ENCODE peak calls at places on chromosomes 2 and 18, in ten cellular contexts. O is neural progenitor cell; C is activated gamma-delta T cell treated with anti-CD3 and anti-CD28 coated beads, Interleukin-2, amount 50 U/mL, for 16 hours; Q is posterior cingulate gyrus; A is T-helper 2 cell; E is GF-D8; X is iPS DF 6.9; B is right lobe of liver; P is left cardiac atrium; R is cardiac fibroblast. K is an unnamed sample.

GRCh38 chr2:216362730-216363129 is 9.6 kb downstream of the MARCHF4 start:
- DNase-seq in R (peak), O (no peak), C (no peak), P (no peak), X (no peak), E (no peak), Q (no peak), A (no peak), B (no peak), K (no peak)

GRCh38 chr2:9145752-9146430 is 60.7 kb upstream of the ASAP2 start:
- DNase-seq in A (no peak), E (no peak), Q (no peak), O (peak), X (no peak), C (no peak), B (no peak), P (no peak), R (no peak), K (peak)

GRCh38 chr2:148259674-148260073 is 238.8 kb downstream of the MBD5 start:
- DNase-seq in E (no peak), Q (no peak), B (no peak), R (no peak), C (no peak), O (no peak), P (no peak), X (no peak), A (no peak), K (no peak)

GRCh38 chr2:110770308-110770695 is 37.9 kb downstream of the ACOXL start:
- DNase-seq in C (no peak), X (no peak), A (no peak), Q (no peak), R (no peak), O (peak), E (no peak), P (peak), B (no peak), K (no peak)

GRCh38 chr18:24043403-24043802 is 28.8 kb downstream of the TTC39C start:
- DNase-seq in C (no peak), E (peak), P (no peak), A (no peak), X (no peak), R (no peak), B (no peak), Q (no peak), O (no peak), K (no peak)

GRCh38 chr2:161122772-161123530 is 37.3 kb upstream of the TANK start:
- DNase-seq in X (no peak), Q (no peak), O (no peak), E (no peak), C (no peak), A (no peak), P (peak), B (no peak), R (peak), K (no peak)

GRCh38 chr18:79724299-79725080 is 44.9 kb downstream of the CTDP1 start:
- DNase-seq in E (no peak), B (no peak), A (no peak), O (no peak), C (no peak), R (no peak), X (no peak), Q (no peak), P (no peak), K (no peak)

GRCh38 chr2:162677476-162677875 is 161.1 kb downstream of the KCNH7 start:
- DNase-seq in B (no peak), E (no peak), P (no peak), A (no peak), X (no peak), R (no peak), Q (no peak), O (no peak), C (no peak), K (no peak)

GRCh38 chr18:32308493-32309120 is 118.8 kb downstream of the MEP1B start:
- DNase-seq in E (no peak), P (peak), Q (no peak), B (no peak), A (no peak), C (no peak), O (no peak), X (no peak), R (peak), K (no peak)

GRCh38 chr2:120253021-120253882 is 600 bp downstream of the RALB start:
- DNase-seq in A (peak), B (peak), O (peak), Q (peak), X (no peak), P (peak), R (peak), C (peak), E (peak), K (peak)

GRCh38 chr2:191049728-191050639 is 36.0 kb upstream of the STAT1 start:
- DNase-seq in O (peak), X (no peak), A (no peak), R (peak), Q (no peak), P (no peak), E (peak), C (no peak), B (no peak), K (no peak)

GRCh38 chr18:24600076-24600654 is 139.7 kb downstream of the HRH4 start:
- DNase-seq in O (peak), B (no peak), Q (no peak), P (no peak), A (no peak), E (no peak), X (no peak), R (peak), C (no peak), K (no peak)

GRCh38 chr2:234953116-234954031 is 1.6 kb downstream of the SH3BP4 start:
- DNase-seq in O (peak), E (no peak), Q (no peak), X (no peak), C (no peak), B (no peak), R (no peak), P (no peak), A (no peak), K (peak)

GRCh38 chr18:23503967-23504352 is 649 bp downstream of the RMC1 start:
- DNase-seq in B (no peak), Q (no peak), E (no peak), P (no peak), O (no peak), X (no peak), R (no peak), C (no peak), A (no peak), K (no peak)

GRCh38 chr2:239296020-239296932 is 104.5 kb downstream of the HDAC4 start:
- DNase-seq in O (no peak), Q (peak), P (peak), B (peak), E (no peak), A (no peak), R (no peak), C (no peak), X (no peak), K (peak)

GRCh38 chr18:8994603-8995002 is 107.9 kb upstream of the NDUFV2 start:
- DNase-seq in P (no peak), E (no peak), A (no peak), X (no peak), B (no peak), Q (no peak), O (no peak), R (no peak), C (no peak), K (no peak)

GRCh38 chr2:120847700-120848321 is 112.1 kb downstream of the GLI2 start:
- DNase-seq in R (no peak), O (no peak), P (no peak), Q (no peak), A (no peak), B (no peak), C (no peak), E (no peak), X (no peak), K (no peak)

GRCh38 chr2:176814740-176815367 is 397.7 kb upstream of the HNRNPA3 start:
- DNase-seq in C (no peak), P (no peak), E (no peak), R (peak), Q (no peak), O (peak), X (no peak), A (no peak), B (no peak), K (no peak)

GRCh38 chr2:211144078-211144477 is 587.7 kb downstream of the CPS1 start:
- DNase-seq in Q (no peak), X (no peak), E (no peak), A (no peak), O (no peak), C (no peak), R (peak), B (no peak), P (no peak), K (no peak)

GRCh38 chr2:232937278-232937906 is 67.3 kb downstream of the SNORC start:
- DNase-seq in E (no peak), B (no peak), A (no peak), O (no peak), X (no peak), Q (no peak), R (peak), C (no peak), P (no peak), K (no peak)

GRCh38 chr2:9207641-9208301 is 1.2 kb downstream of the ASAP2 start:
- DNase-seq in P (no peak), A (no peak), C (no peak), R (no peak), B (no peak), Q (no peak), E (no peak), X (no peak), O (peak), K (peak)

GRCh38 chr2:72883356-72883962 is 3.7 kb upstream of the SPR start:
- DNase-seq in R (peak), O (peak), E (no peak), C (no peak), P (no peak), Q (no peak), A (no peak), X (no peak), B (no peak), K (peak)

GRCh38 chr2:203022751-203023150 is 8.1 kb downstream of the NBEAL1 start:
- DNase-seq in A (no peak), X (no peak), Q (no peak), P (no peak), B (no peak), O (no peak), R (peak), C (no peak), E (no peak), K (no peak)

GRCh38 chr2:112579280-112579679 is 5.1 kb upstream of the CHCHD5 start:
- DNase-seq in E (no peak), X (no peak), Q (no peak), R (peak), B (no peak), C (no peak), O (no peak), A (no peak), P (no peak), K (no peak)

GRCh38 chr2:8491296-8492048 is 190.4 kb upstream of the ID2 start:
- DNase-seq in O (no peak), B (no peak), E (no peak), C (no peak), Q (no peak), A (no peak), P (no peak), X (no peak), R (peak), K (no peak)

GRCh38 chr2:1480671-1481076 is 67.4 kb downstream of the TPO start:
- DNase-seq in C (no peak), R (no peak), O (no peak), X (no peak), Q (no peak), A (no peak), P (no peak), E (no peak), B (no peak), K (no peak)

GRCh38 chr2:11669454-11670291 is at the start of gene NTSR2:
- DNase-seq in O (peak), A (no peak), Q (no peak), P (peak), R (peak), B (no peak), X (no peak), C (no peak), E (no peak), K (peak)

GRCh38 chr2:62467475-62468321 is 38.3 kb downstream of the TMEM17 start:
- DNase-seq in C (no peak), A (no peak), X (no peak), Q (no peak), E (no peak), B (no peak), R (peak), O (no peak), P (peak), K (no peak)

GRCh38 chr2:1755436-1756191 is 11.3 kb upstream of the PXDN start:
- DNase-seq in X (no peak), R (peak), Q (no peak), A (no peak), O (no peak), P (no peak), E (no peak), C (no peak), B (no peak), K (no peak)

GRCh38 chr2:143321994-143322393 is 192.8 kb downstream of the ARHGAP15 start:
- DNase-seq in P (no peak), A (no peak), O (no peak), X (no peak), E (no peak), C (no peak), R (no peak), B (no peak), Q (no peak), K (no peak)

K was measured in WTC11.